ENCODE peak calls at places on chromosomes 2 and 18, in eight cellular contexts. M is stomach, E is cardiac muscle cell, W is brain microvascular endothelial cell, U is Caco-2, N is A549, L is colonic mucosa, Q is fibroblast of mammary gland. T is an unnamed sample.

GRCh38 chr2:68834737-68835136 is 36.5 kb downstream of the BMP10 start:
- DNase-seq in E (no peak), M (no peak), W (no peak), Q (no peak), N (no peak), U (no peak), L (no peak), T (no peak)

GRCh38 chr2:144460981-144461766 is 58.7 kb downstream of the ZEB2 start:
- DNase-seq in W (peak), N (no peak), Q (peak), U (no peak), E (no peak), M (no peak), L (peak), T (peak)

GRCh38 chr2:171042253-171042969 is 113.4 kb downstream of the GORASP2 start:
- DNase-seq in E (no peak), W (no peak), Q (no peak), U (no peak), L (no peak), N (no peak), M (no peak), T (no peak)

GRCh38 chr2:67374481-67374880 is 22.7 kb upstream of the ETAA1 start:
- DNase-seq in W (no peak), U (no peak), N (no peak), L (no peak), E (no peak), Q (no peak), M (no peak), T (no peak)

GRCh38 chr2:56337342-56337741 is 153.6 kb downstream of the CCDC85A start:
- DNase-seq in L (no peak), U (no peak), M (peak), Q (no peak), N (no peak), W (no peak), E (no peak), T (no peak)

GRCh38 chr2:47237375-47238357 is 82.6 kb upstream of the STPG4 start:
- DNase-seq in M (no peak), N (no peak), U (no peak), L (no peak), E (no peak), W (peak), Q (peak), T (peak)

GRCh38 chr18:33959609-33960008 is 265.1 kb downstream of the NOL4 start:
- DNase-seq in M (no peak), U (no peak), L (no peak), W (no peak), N (no peak), E (no peak), Q (no peak), T (no peak)

GRCh38 chr2:190576565-190576964 is 42.0 kb upstream of the NEMP2 start:
- DNase-seq in M (no peak), W (peak), U (no peak), L (no peak), N (no peak), Q (no peak), E (peak), T (no peak)

GRCh38 chr2:38443021-38443541 is 66.0 kb upstream of the ATL2 start:
- DNase-seq in E (no peak), M (peak), L (no peak), U (no peak), N (no peak), W (no peak), Q (peak), T (peak)

GRCh38 chr2:47651296-47651695 is 131.6 kb upstream of the MSH6 start:
- DNase-seq in E (no peak), U (no peak), M (no peak), W (no peak), Q (no peak), L (no peak), N (no peak), T (no peak)

GRCh38 chr2:204180671-204181070 is 244.1 kb downstream of the ICOS start:
- DNase-seq in M (no peak), E (no peak), L (no peak), N (no peak), W (no peak), U (no peak), Q (no peak), T (no peak)

GRCh38 chr2:239520811-239521517 is 120.1 kb upstream of the HDAC4 start:
- DNase-seq in M (no peak), L (no peak), W (no peak), Q (no peak), N (no peak), U (no peak), E (no peak), T (no peak)

GRCh38 chr2:109256111-109256510 is 127.1 kb downstream of the SH3RF3 start:
- DNase-seq in L (no peak), M (no peak), U (no peak), N (no peak), Q (no peak), E (no peak), W (no peak), T (no peak)
- TF ChIP-seq CTCF in L (no peak), M (no peak), U (no peak), N (no peak), Q (no peak), E (no peak), W (no peak), T (no peak)

GRCh38 chr2:240916571-240917008 is 10.5 kb downstream of the CROCC2 start:
- DNase-seq in L (no peak), W (peak), N (peak), M (no peak), E (peak), Q (peak), U (peak), T (peak)

GRCh38 chr2:240913810-240914644 is 7.9 kb downstream of the CROCC2 start:
- DNase-seq in W (no peak), L (peak), E (peak), M (peak), Q (peak), N (peak), U (peak), T (peak)

GRCh38 chr2:240915526-240916335 is 9.6 kb downstream of the CROCC2 start:
- DNase-seq in N (no peak), W (no peak), Q (no peak), L (no peak), M (no peak), U (peak), E (no peak), T (no peak)

GRCh38 chr2:240912878-240913809 is 7.0 kb downstream of the CROCC2 start:
- DNase-seq in L (no peak), N (no peak), Q (peak), W (no peak), E (no peak), U (no peak), M (no peak), T (no peak)

GRCh38 chr2:240914645-240915525 is 8.7 kb downstream of the CROCC2 start:
- DNase-seq in M (no peak), W (no peak), Q (no peak), E (no peak), U (no peak), L (no peak), N (no peak), T (no peak)
- H3K4me3 ChIP-seq in M (no peak), W (no peak), Q (no peak), E (no peak), U (no peak), L (no peak), N (no peak), T (no peak)

DNA sequence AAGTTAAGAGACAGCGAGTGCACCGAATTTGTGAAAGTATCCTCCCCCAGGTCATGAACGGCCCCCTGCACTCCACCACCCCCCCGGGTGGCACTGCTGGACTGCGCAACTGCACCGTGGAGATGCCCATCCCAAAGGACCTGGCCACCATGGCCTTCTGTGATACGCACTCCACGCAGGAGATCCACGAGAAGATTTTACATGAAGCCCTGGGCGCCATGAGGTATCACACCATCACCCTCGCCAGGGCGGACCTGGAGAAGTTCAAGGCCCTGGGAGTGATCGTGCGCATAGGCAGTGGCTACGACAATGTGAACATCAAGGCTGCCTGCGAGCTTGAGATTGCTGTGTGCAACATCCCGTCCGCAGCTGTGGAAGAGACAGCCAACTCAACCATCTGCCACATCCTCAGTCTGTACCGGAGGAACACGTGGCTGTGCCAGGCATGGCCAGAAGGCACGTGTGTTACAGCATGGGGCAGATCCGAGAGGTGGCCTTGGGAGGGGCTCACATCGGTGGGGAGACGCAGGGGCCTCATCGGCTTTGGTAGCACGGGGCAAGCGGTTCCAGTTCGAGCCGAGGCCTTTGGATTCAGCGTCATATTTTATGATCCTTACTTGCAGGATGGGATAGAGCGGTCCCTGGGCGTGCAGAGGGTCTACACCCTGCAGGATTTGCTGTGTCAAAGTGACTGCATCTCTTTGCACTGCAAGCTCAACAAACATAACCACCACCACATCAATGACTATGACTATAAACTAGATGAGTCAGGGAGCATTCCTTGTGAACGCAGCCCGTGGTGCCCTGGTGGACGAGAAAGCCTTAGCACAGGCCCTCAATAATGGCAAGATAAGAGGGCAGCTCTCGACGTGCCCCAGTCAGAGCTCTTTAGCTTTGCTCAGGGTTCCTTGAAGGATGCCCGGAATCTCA is 290.8 kb upstream of the MC4R start:
- DNase-seq in U (no peak), Q (no peak), E (no peak), W (no peak), M (no peak), N (no peak), L (no peak), T (no peak)
- TF ChIP-seq CTCF in U (no peak), Q (no peak), E (no peak), W (no peak), M (no peak), N (no peak), L (no peak), T (no peak)

GRCh38 chr2:234304945-234305344 is 191.9 kb downstream of the ARL4C start:
- DNase-seq in N (peak), E (peak), Q (peak), M (no peak), U (peak), L (no peak), W (peak), T (no peak)

GRCh38 chr2:234300932-234301823 is 195.7 kb downstream of the ARL4C start:
- DNase-seq in L (no peak), Q (no peak), U (no peak), M (no peak), N (no peak), E (no peak), W (no peak), T (no peak)

GRCh38 chr2:234300393-234300792 is 196.5 kb downstream of the ARL4C start:
- DNase-seq in U (no peak), M (no peak), N (no peak), W (no peak), E (no peak), Q (no peak), L (no peak), T (no peak)

GRCh38 chr2:234305846-234306245 is 191.0 kb downstream of the ARL4C start:
- DNase-seq in E (no peak), M (no peak), N (no peak), Q (no peak), W (peak), U (no peak), L (no peak), T (no peak)

DNA sequence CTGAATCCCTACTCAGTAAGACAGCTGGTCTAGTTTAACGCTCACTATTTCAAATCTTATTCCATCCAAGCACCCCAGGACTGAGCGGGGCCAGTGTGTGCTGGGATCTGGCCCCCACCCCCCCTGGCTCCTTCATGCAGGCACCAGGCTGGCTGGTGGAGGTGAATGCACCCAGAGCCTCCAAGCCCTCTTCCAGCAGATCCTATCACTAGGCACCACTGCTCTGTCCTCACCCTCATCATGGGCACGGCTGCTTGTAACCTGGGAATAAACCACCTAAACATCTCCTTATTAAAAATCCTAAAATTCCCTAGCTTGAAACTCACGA is 194.3 kb downstream of the ARL4C start:
- DNase-seq in L (no peak), M (no peak), N (no peak), E (no peak), U (no peak), W (no peak), Q (no peak), T (no peak)
- H3K4me3 ChIP-seq in L (no peak), M (no peak), N (no peak), E (no peak), U (no peak), W (no peak), Q (no peak), T (no peak)